ENCODE peak calls at places on chromosome 16, in six cellular contexts. B is left lung; F is adrenal gland; P is Caco-2; W is NCI-H1105 treated with DMSO at 0.1 percent for 48 hours; V is stimulated activated CD8-positive, alpha-beta memory T cell treated with anti-CD3 and anti-CD28 coated beads, Interleukin-4, amount 100 ng/mL, for 4 hours. A is an unnamed sample.

GRCh38 chr16:987846-988245 is 6.3 kb downstream of the SOX8 start:
- DNase-seq in V (no peak), W (no peak), B (no peak), P (no peak), F (no peak), A (no peak)

GRCh38 chr16:81170824-81171223 is 67.7 kb upstream of the BCO1 start:
- DNase-seq in B (no peak), V (no peak), F (peak), W (no peak), P (peak), A (no peak)

GRCh38 chr16:19518423-19518822 is 3.5 kb downstream of the GDE1 start:
- DNase-seq in V (no peak), W (no peak), P (no peak), F (no peak), B (no peak), A (no peak)

GRCh38 chr16:12917653-12918052 is 16.3 kb downstream of the SHISA9 start:
- DNase-seq in P (no peak), V (no peak), W (no peak), B (no peak), F (no peak), A (no peak)

GRCh38 chr16:10428433-10429168 is 42.7 kb downstream of the ATF7IP2 start:
- DNase-seq in P (no peak), F (no peak), B (no peak), W (peak), V (no peak), A (no peak)

GRCh38 chr16:67933805-67934204 is 2.1 kb upstream of the CTRL start:
- DNase-seq in B (no peak), P (no peak), V (no peak), F (no peak), W (no peak), A (no peak)

GRCh38 chr16:23318639-23319038 is 16.5 kb downstream of the SCNN1B start:
- DNase-seq in B (no peak), F (no peak), W (peak), P (no peak), V (no peak), A (no peak)

GRCh38 chr16:81005644-81006471 is 827 bp downstream of the CMC2 start:
- DNase-seq in W (no peak), F (peak), B (no peak), V (no peak), P (no peak), A (no peak)

GRCh38 chr16:5012887-5013286 is 20.8 kb downstream of the NAGPA start:
- DNase-seq in V (no peak), B (peak), P (no peak), F (no peak), W (no peak), A (no peak)

GRCh38 chr16:27579086-27579980 is 29.4 kb downstream of the KATNIP start:
- DNase-seq in V (no peak), F (no peak), W (no peak), B (no peak), P (no peak), A (no peak)

GRCh38 chr16:86507173-86508027 is 2.9 kb upstream of the FOXF1 start:
- DNase-seq in F (no peak), B (no peak), V (no peak), P (no peak), W (no peak), A (no peak)

GRCh38 chr16:87297918-87298631 is 19.1 kb downstream of the C16orf95 start:
- DNase-seq in W (peak), P (no peak), B (no peak), V (no peak), F (no peak), A (no peak)

GRCh38 chr16:84794626-84795025 is 25.2 kb upstream of the CRISPLD2 start:
- DNase-seq in B (peak), V (no peak), P (no peak), F (no peak), W (no peak), A (no peak)

GRCh38 chr16:90019543-90020259 is 445 bp upstream of the DBNDD1 start:
- DNase-seq in W (peak), F (no peak), B (peak), P (peak), V (no peak), A (no peak)

GRCh38 chr16:27495191-27495590 is 54.5 kb downstream of the GTF3C1 start:
- DNase-seq in V (no peak), P (no peak), W (no peak), F (peak), B (no peak), A (no peak)

GRCh38 chr16:81921415-81921814 is 89.9 kb downstream of the SDR42E1 start:
- DNase-seq in F (peak), P (no peak), V (no peak), B (no peak), W (no peak), A (no peak)

GRCh38 chr16:57382535-57383275 is 10.4 kb downstream of the CX3CL1 start:
- DNase-seq in B (no peak), W (no peak), V (no peak), P (no peak), F (no peak), A (no peak)

GRCh38 chr16:67977469-67978227 is 2.7 kb downstream of the DPEP3 start:
- DNase-seq in V (no peak), F (no peak), W (no peak), B (no peak), P (no peak), A (no peak)

GRCh38 chr16:66539628-66540469 is 10.1 kb downstream of the TK2 start:
- DNase-seq in V (no peak), P (no peak), F (no peak), W (no peak), B (no peak), A (no peak)

GRCh38 chr16:89034573-89034961 is 57.6 kb upstream of the CBFA2T3 start:
- DNase-seq in P (no peak), W (no peak), B (peak), V (no peak), F (no peak), A (no peak)

GRCh38 chr16:7332611-7333010 is at the start of gene RBFOX1:
- DNase-seq in V (no peak), P (no peak), B (no peak), W (no peak), F (no peak), A (no peak)

GRCh38 chr16:50251375-50252081 is 14.8 kb upstream of the ADCY7 start:
- DNase-seq in F (no peak), V (no peak), W (no peak), P (no peak), B (peak), A (no peak)

GRCh38 chr16:2184346-2184745 is 12.1 kb downstream of the CASKIN1 start:
- DNase-seq in F (no peak), W (no peak), P (no peak), B (no peak), V (no peak), A (no peak)

GRCh38 chr16:69796285-69797118 is 34.4 kb downstream of the WWP2 start:
- DNase-seq in P (peak), B (no peak), V (no peak), W (peak), F (no peak), A (no peak)

GRCh38 chr16:49886554-49887121 is 30.7 kb upstream of the ZNF423 start:
- DNase-seq in P (no peak), B (no peak), V (no peak), W (no peak), F (no peak), A (no peak)

GRCh38 chr16:56606688-56607618 is 1.4 kb upstream of the MT2A start:
- DNase-seq in F (peak), V (no peak), P (no peak), B (peak), W (no peak), A (no peak)